ENCODE peak calls at places on chromosomes 7 and 10, in five cellular contexts. One of them, this sample, is unnamed.

GRCh38 chr10:9243861-9244515 is 1189.5 kb downstream of the GATA3 start:
- DNase-seq in epithelial cell of esophagus: no peak
- DNase-seq in AG09309: no peak
- DNase-seq in nephron progenitor cell: no peak
- DNase-seq in activated CD8-positive, alpha-beta T cell treated with anti-CD3 and anti-CD28 coated beads for 36 hours: no peak
- DNase-seq in this sample: no peak

GRCh38 chr10:58319599-58319998 is 15.2 kb upstream of the UBE2D1 start:
- DNase-seq in epithelial cell of esophagus: no peak
- DNase-seq in activated CD8-positive, alpha-beta T cell treated with anti-CD3 and anti-CD28 coated beads for 36 hours: no peak
- DNase-seq in AG09309: no peak
- DNase-seq in nephron progenitor cell: no peak
- DNase-seq in this sample: no peak

GRCh38 chr7:98418636-98419315 is 17.9 kb upstream of the BAIAP2L1 start:
- DNase-seq in AG09309: peak
- DNase-seq in activated CD8-positive, alpha-beta T cell treated with anti-CD3 and anti-CD28 coated beads for 36 hours: peak
- DNase-seq in nephron progenitor cell: no peak
- DNase-seq in epithelial cell of esophagus: peak
- DNase-seq in this sample: no peak

GRCh38 chr7:102260856-102261255 is 25.8 kb upstream of the SH2B2 start:
- DNase-seq in epithelial cell of esophagus: no peak
- DNase-seq in nephron progenitor cell: peak
- DNase-seq in activated CD8-positive, alpha-beta T cell treated with anti-CD3 and anti-CD28 coated beads for 36 hours: no peak
- DNase-seq in AG09309: no peak
- DNase-seq in this sample: no peak

GRCh38 chr10:50431791-50432190 is 180.5 kb upstream of the ASAH2 start:
- DNase-seq in epithelial cell of esophagus: no peak
- DNase-seq in nephron progenitor cell: no peak
- DNase-seq in AG09309: peak
- DNase-seq in activated CD8-positive, alpha-beta T cell treated with anti-CD3 and anti-CD28 coated beads for 36 hours: peak
- DNase-seq in this sample: peak

GRCh38 chr7:15757041-15757995 is 70.8 kb upstream of the MEOX2 start:
- DNase-seq in activated CD8-positive, alpha-beta T cell treated with anti-CD3 and anti-CD28 coated beads for 36 hours: no peak
- DNase-seq in AG09309: peak
- DNase-seq in nephron progenitor cell: no peak
- DNase-seq in epithelial cell of esophagus: no peak
- DNase-seq in this sample: no peak

GRCh38 chr10:35423505-35424306 is 87.4 kb downstream of the CCNY start:
- DNase-seq in epithelial cell of esophagus: peak
- DNase-seq in nephron progenitor cell: no peak
- DNase-seq in activated CD8-positive, alpha-beta T cell treated with anti-CD3 and anti-CD28 coated beads for 36 hours: no peak
- DNase-seq in AG09309: no peak
- DNase-seq in this sample: no peak

GRCh38 chr7:90693939-90694338 is 97.8 kb downstream of the CDK14 start:
- DNase-seq in AG09309: no peak
- DNase-seq in nephron progenitor cell: no peak
- DNase-seq in activated CD8-positive, alpha-beta T cell treated with anti-CD3 and anti-CD28 coated beads for 36 hours: no peak
- DNase-seq in epithelial cell of esophagus: no peak
- DNase-seq in this sample: no peak

GRCh38 chr10:30092151-30092790 is 32.9 kb upstream of the JCAD start:
- DNase-seq in AG09309: no peak
- DNase-seq in activated CD8-positive, alpha-beta T cell treated with anti-CD3 and anti-CD28 coated beads for 36 hours: no peak
- DNase-seq in epithelial cell of esophagus: peak
- DNase-seq in nephron progenitor cell: no peak
- DNase-seq in this sample: no peak

GRCh38 chr7:95658676-95659075 is 62.4 kb upstream of the PDK4 start:
- DNase-seq in nephron progenitor cell: no peak
- DNase-seq in epithelial cell of esophagus: no peak
- DNase-seq in AG09309: no peak
- DNase-seq in activated CD8-positive, alpha-beta T cell treated with anti-CD3 and anti-CD28 coated beads for 36 hours: no peak
- DNase-seq in this sample: no peak

GRCh38 chr7:138613630-138614029 is 87.5 kb downstream of the SVOPL start:
- DNase-seq in nephron progenitor cell: no peak
- DNase-seq in AG09309: no peak
- DNase-seq in epithelial cell of esophagus: no peak
- DNase-seq in activated CD8-positive, alpha-beta T cell treated with anti-CD3 and anti-CD28 coated beads for 36 hours: no peak
- DNase-seq in this sample: no peak

GRCh38 chr7:114084381-114085312 is 165.8 kb upstream of the PPP1R3A start:
- DNase-seq in epithelial cell of esophagus: peak
- DNase-seq in nephron progenitor cell: peak
- DNase-seq in activated CD8-positive, alpha-beta T cell treated with anti-CD3 and anti-CD28 coated beads for 36 hours: peak
- DNase-seq in AG09309: no peak
- DNase-seq in this sample: peak

GRCh38 chr7:29044529-29044928 is 86.4 kb upstream of the TRIL start:
- DNase-seq in epithelial cell of esophagus: no peak
- DNase-seq in nephron progenitor cell: no peak
- DNase-seq in AG09309: no peak
- DNase-seq in activated CD8-positive, alpha-beta T cell treated with anti-CD3 and anti-CD28 coated beads for 36 hours: no peak
- DNase-seq in this sample: no peak

GRCh38 chr7:23712368-23713284 is 2.6 kb downstream of the STK31 start:
- DNase-seq in epithelial cell of esophagus: peak
- DNase-seq in AG09309: peak
- DNase-seq in nephron progenitor cell: no peak
- DNase-seq in activated CD8-positive, alpha-beta T cell treated with anti-CD3 and anti-CD28 coated beads for 36 hours: no peak
- DNase-seq in this sample: peak

GRCh38 chr10:100506596-100507356 is 12.9 kb downstream of the SEC31B start:
- DNase-seq in activated CD8-positive, alpha-beta T cell treated with anti-CD3 and anti-CD28 coated beads for 36 hours: peak
- DNase-seq in nephron progenitor cell: no peak
- DNase-seq in epithelial cell of esophagus: peak
- DNase-seq in AG09309: peak
- DNase-seq in this sample: no peak

GRCh38 chr10:78627254-78627795 is 441.4 kb upstream of the ZMIZ1 start:
- DNase-seq in AG09309: no peak
- DNase-seq in activated CD8-positive, alpha-beta T cell treated with anti-CD3 and anti-CD28 coated beads for 36 hours: no peak
- DNase-seq in nephron progenitor cell: no peak
- DNase-seq in epithelial cell of esophagus: no peak
- DNase-seq in this sample: no peak

GRCh38 chr7:1539346-1540321 is 9.1 kb downstream of the MAFK start:
- DNase-seq in nephron progenitor cell: no peak
- DNase-seq in AG09309: no peak
- DNase-seq in activated CD8-positive, alpha-beta T cell treated with anti-CD3 and anti-CD28 coated beads for 36 hours: no peak
- DNase-seq in epithelial cell of esophagus: no peak
- DNase-seq in this sample: no peak

GRCh38 chr10:16779375-16779774 is 37.8 kb downstream of the RSU1 start:
- DNase-seq in epithelial cell of esophagus: peak
- DNase-seq in nephron progenitor cell: no peak
- DNase-seq in AG09309: no peak
- DNase-seq in activated CD8-positive, alpha-beta T cell treated with anti-CD3 and anti-CD28 coated beads for 36 hours: peak
- DNase-seq in this sample: peak

GRCh38 chr7:516606-517456 is 2.8 kb downstream of the PDGFA start:
- DNase-seq in AG09309: peak
- DNase-seq in epithelial cell of esophagus: peak
- DNase-seq in activated CD8-positive, alpha-beta T cell treated with anti-CD3 and anti-CD28 coated beads for 36 hours: peak
- DNase-seq in nephron progenitor cell: peak
- DNase-seq in this sample: no peak

GRCh38 chr7:52154382-52154781 is 837.8 kb upstream of the COBL start:
- DNase-seq in nephron progenitor cell: no peak
- DNase-seq in epithelial cell of esophagus: no peak
- DNase-seq in activated CD8-positive, alpha-beta T cell treated with anti-CD3 and anti-CD28 coated beads for 36 hours: no peak
- DNase-seq in AG09309: no peak
- DNase-seq in this sample: no peak
- TF ChIP-seq CTCF in nephron progenitor cell: peak
- TF ChIP-seq CTCF in epithelial cell of esophagus: peak
- TF ChIP-seq CTCF in activated CD8-positive, alpha-beta T cell treated with anti-CD3 and anti-CD28 coated beads for 36 hours: no peak
- TF ChIP-seq CTCF in AG09309: no peak
- TF ChIP-seq CTCF in this sample: no peak

GRCh38 chr7:5636914-5637313 is 144.5 kb downstream of the RNF216 start:
- DNase-seq in AG09309: peak
- DNase-seq in activated CD8-positive, alpha-beta T cell treated with anti-CD3 and anti-CD28 coated beads for 36 hours: no peak
- DNase-seq in epithelial cell of esophagus: peak
- DNase-seq in nephron progenitor cell: no peak
- DNase-seq in this sample: no peak
- TF ChIP-seq CTCF in AG09309: no peak
- TF ChIP-seq CTCF in activated CD8-positive, alpha-beta T cell treated with anti-CD3 and anti-CD28 coated beads for 36 hours: no peak
- TF ChIP-seq CTCF in epithelial cell of esophagus: no peak
- TF ChIP-seq CTCF in nephron progenitor cell: no peak
- TF ChIP-seq CTCF in this sample: no peak

DNA sequence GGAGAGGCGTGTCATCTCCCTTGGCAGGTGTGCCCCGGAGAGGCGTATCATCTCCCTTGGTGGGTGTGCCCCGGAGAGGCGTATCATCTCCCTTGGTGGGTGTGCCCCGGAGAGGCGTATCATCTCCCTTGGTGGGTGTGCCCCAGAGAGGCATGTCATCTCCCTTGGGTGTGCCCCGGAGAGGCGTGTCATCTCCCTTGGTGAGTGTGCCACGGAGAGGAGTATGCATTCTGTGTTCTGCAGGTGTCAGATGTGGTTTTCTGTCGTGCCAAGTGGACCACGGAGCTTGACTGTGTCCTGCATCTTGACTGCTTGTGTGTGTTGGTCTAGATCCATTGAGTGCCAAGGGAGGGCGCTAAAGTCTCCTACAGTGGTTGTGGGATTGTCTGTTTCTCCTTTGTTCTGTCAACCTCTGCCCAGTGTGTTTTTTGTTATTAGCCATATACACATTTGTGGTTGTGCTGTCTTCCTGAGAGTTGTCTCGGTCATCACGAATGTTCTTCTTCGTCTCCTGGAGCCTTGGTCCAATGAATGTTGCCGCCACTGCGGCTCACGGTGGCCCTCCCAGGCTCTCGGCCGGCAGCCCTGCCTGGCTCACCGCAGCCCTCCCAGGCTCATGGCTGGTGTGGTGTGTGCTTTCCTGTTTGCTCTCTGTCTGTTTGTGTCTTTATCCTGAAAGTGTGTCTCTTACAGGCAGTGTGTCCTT is 96.8 kb downstream of the INPP5A start:
- DNase-seq in epithelial cell of esophagus: peak
- DNase-seq in AG09309: no peak
- DNase-seq in activated CD8-positive, alpha-beta T cell treated with anti-CD3 and anti-CD28 coated beads for 36 hours: peak
- DNase-seq in nephron progenitor cell: no peak
- DNase-seq in this sample: no peak
- TF ChIP-seq CTCF in epithelial cell of esophagus: no peak
- TF ChIP-seq CTCF in AG09309: peak
- TF ChIP-seq CTCF in activated CD8-positive, alpha-beta T cell treated with anti-CD3 and anti-CD28 coated beads for 36 hours: no peak
- TF ChIP-seq CTCF in nephron progenitor cell: no peak
- TF ChIP-seq CTCF in this sample: no peak

GRCh38 chr10:126931548-126931947 is 26.3 kb downstream of the DOCK1 start:
- DNase-seq in nephron progenitor cell: no peak
- DNase-seq in epithelial cell of esophagus: no peak
- DNase-seq in AG09309: no peak
- DNase-seq in activated CD8-positive, alpha-beta T cell treated with anti-CD3 and anti-CD28 coated beads for 36 hours: no peak
- DNase-seq in this sample: no peak

GRCh38 chr10:126933116-126933515 is 27.9 kb downstream of the DOCK1 start:
- DNase-seq in activated CD8-positive, alpha-beta T cell treated with anti-CD3 and anti-CD28 coated beads for 36 hours: no peak
- DNase-seq in epithelial cell of esophagus: no peak
- DNase-seq in AG09309: no peak
- DNase-seq in nephron progenitor cell: no peak
- DNase-seq in this sample: no peak

GRCh38 chr10:126929391-126929790 is 24.2 kb downstream of the DOCK1 start:
- DNase-seq in epithelial cell of esophagus: no peak
- DNase-seq in nephron progenitor cell: no peak
- DNase-seq in activated CD8-positive, alpha-beta T cell treated with anti-CD3 and anti-CD28 coated beads for 36 hours: no peak
- DNase-seq in AG09309: no peak
- DNase-seq in this sample: no peak

GRCh38 chr10:126932516-126932915 is 27.3 kb downstream of the DOCK1 start:
- DNase-seq in AG09309: no peak
- DNase-seq in activated CD8-positive, alpha-beta T cell treated with anti-CD3 and anti-CD28 coated beads for 36 hours: no peak
- DNase-seq in epithelial cell of esophagus: no peak
- DNase-seq in nephron progenitor cell: no peak
- DNase-seq in this sample: no peak

GRCh38 chr10:126930506-126931458 is 25.6 kb downstream of the DOCK1 start:
- DNase-seq in epithelial cell of esophagus: no peak
- DNase-seq in nephron progenitor cell: no peak
- DNase-seq in AG09309: no peak
- DNase-seq in activated CD8-positive, alpha-beta T cell treated with anti-CD3 and anti-CD28 coated beads for 36 hours: no peak
- DNase-seq in this sample: no peak
- TF ChIP-seq CTCF in epithelial cell of esophagus: no peak
- TF ChIP-seq CTCF in nephron progenitor cell: no peak
- TF ChIP-seq CTCF in AG09309: no peak
- TF ChIP-seq CTCF in activated CD8-positive, alpha-beta T cell treated with anti-CD3 and anti-CD28 coated beads for 36 hours: no peak
- TF ChIP-seq CTCF in this sample: no peak